ENCODE peak calls at places on chromosomes 7 and 10, in ten cellular contexts. W, K, Z, T, V, X, U, H, R and Q are unnamed samples.
A peak's percentile ranks its signal among the peaks of the same experiment; 100 is the strongest.

GRCh38 chr10:12846718-12847117 is 154.8 kb downstream of the CCDC3 start:
- DNase-seq in X (no peak), H (no peak), W (peak; percentile 36), U (no peak), K (no peak), Z (peak; percentile 35), T (no peak), R (no peak), V (peak; percentile 45), Q (no peak)

GRCh38 chr7:18558910-18559309 is 63.4 kb downstream of the HDAC9 start:
- DNase-seq in X (no peak), R (no peak), V (no peak), K (peak; percentile 10), H (no peak), T (no peak), W (no peak), Z (no peak), U (no peak), Q (no peak)

GRCh38 chr10:44467090-44467489 is 82.2 kb upstream of the CXCL12 start:
- DNase-seq in Z (no peak), X (no peak), V (no peak), H (no peak), U (no peak), W (no peak), K (no peak), R (no peak), T (no peak), Q (no peak)

GRCh38 chr7:77427996-77428603 is 12.0 kb upstream of the GSAP start:
- DNase-seq in X (peak; percentile 46), U (no peak), Z (peak; percentile 63), V (peak; percentile 81), R (peak; percentile 18), H (peak; percentile 11), T (no peak), K (no peak), W (no peak), Q (peak; percentile 71)

GRCh38 chr10:58712982-58713381 is 200.3 kb downstream of the BICC1 start:
- DNase-seq in R (no peak), T (peak; percentile 1), X (no peak), H (peak; percentile 32), V (no peak), K (no peak), Z (no peak), U (no peak), W (no peak), Q (no peak)

GRCh38 chr7:93055543-93056107 is 62.2 kb downstream of the SAMD9 start:
- DNase-seq in W (peak; percentile 7), R (no peak), X (no peak), U (peak; percentile 36), H (peak; percentile 66), V (peak; percentile 47), T (no peak), Z (peak; percentile 11), K (peak; percentile 46), Q (peak; percentile 40)

GRCh38 chr10:132306341-132306685 is 1.4 kb downstream of the STK32C start:
- DNase-seq in K (no peak), T (no peak), U (no peak), W (no peak), H (no peak), Z (no peak), R (no peak), V (no peak), X (no peak), Q (no peak)

GRCh38 chr7:23247101-23247601 is 576 bp downstream of the GPNMB start:
- DNase-seq in X (no peak), V (no peak), R (no peak), U (no peak), W (no peak), K (no peak), T (no peak), Z (no peak), H (peak; percentile 28), Q (no peak)

GRCh38 chr7:2689951-2690705 is 2.1 kb downstream of the AMZ1 start:
- DNase-seq in T (no peak), R (no peak), W (no peak), V (peak; percentile 61), U (no peak), H (no peak), K (no peak), X (peak; percentile 17), Z (peak; percentile 79), Q (peak; percentile 65)

GRCh38 chr10:5282137-5282536 is 82.6 kb upstream of the UCN3 start:
- DNase-seq in U (peak; percentile 24), Z (no peak), H (no peak), X (no peak), V (no peak), T (no peak), K (no peak), R (no peak), W (no peak), Q (no peak)

GRCh38 chr10:18312385-18313145 is 172.3 kb downstream of the CACNB2 start:
- DNase-seq in W (peak; percentile 17), R (peak; percentile 29), V (peak; percentile 38), U (peak; percentile 38), K (peak; percentile 43), T (peak; percentile 15), H (peak; percentile 71), Z (peak; percentile 6), X (peak; percentile 6), Q (peak; percentile 3)

GRCh38 chr10:80472234-80473095 is 18.4 kb downstream of the TSPAN14 start:
- DNase-seq in H (no peak), Z (peak; percentile 79), K (peak; percentile 93), V (peak; percentile 72), T (no peak), U (peak; percentile 52), X (no peak), R (no peak), W (no peak), Q (peak; percentile 66)

DNA sequence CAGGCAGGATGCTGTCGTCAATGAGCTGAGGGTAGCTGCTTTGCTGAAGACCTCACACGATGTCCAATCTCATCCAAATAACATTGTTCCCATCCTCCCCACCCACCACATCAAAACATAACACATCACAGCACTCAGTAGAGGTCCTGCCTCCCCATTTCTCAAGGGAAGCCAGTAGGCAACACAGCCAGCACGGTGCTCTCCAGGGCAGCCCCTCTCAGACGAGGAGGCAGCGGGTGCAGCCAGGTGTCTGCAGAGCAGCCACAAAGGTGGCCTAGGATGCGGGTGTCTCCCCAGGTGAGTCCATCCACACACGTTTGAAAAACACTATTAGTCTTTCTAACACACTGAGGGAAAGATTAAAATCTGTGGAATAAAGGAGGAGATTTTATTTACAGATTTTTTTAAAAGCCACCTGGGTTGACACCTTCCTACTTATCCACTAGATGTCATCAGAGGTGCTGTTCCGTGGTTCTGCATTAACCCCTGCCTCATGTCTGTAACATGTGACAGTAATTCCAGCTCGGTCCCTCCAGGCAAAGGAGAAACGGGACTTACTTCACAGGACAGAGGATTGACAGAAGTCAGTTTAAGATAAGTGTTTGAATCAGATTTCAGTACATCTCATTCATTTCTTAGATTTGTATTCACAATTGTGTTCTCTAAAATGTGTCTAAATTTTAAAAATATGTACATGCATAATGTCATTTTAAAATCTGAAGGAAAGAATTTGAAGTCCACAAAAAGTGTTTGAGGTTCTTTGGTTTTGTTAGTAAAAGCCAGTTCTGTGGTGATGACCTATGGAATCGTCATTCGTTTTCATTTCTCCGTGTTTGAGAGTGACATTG is 68.0 kb downstream of the LANCL2 start:
- DNase-seq in H (peak; percentile 73), X (no peak), W (peak; percentile 38), U (peak; percentile 62), Z (no peak), R (no peak), V (peak; percentile 47), K (peak; percentile 55), T (peak; percentile 40), Q (peak; percentile 43)
- TF ChIP-seq CTCF in H (peak; percentile 72), X (peak; percentile 58), W (peak; percentile 68), U (peak; percentile 57), Z (peak; percentile 63), R (peak; percentile 55), V (peak; percentile 60), K (peak; percentile 52), T (peak; percentile 69), Q (peak; percentile 73)

GRCh38 chr7:31258391-31258790 is 82.1 kb downstream of the NEUROD6 start:
- DNase-seq in R (no peak), K (no peak), W (no peak), H (no peak), Z (no peak), X (no peak), V (no peak), U (no peak), T (no peak), Q (no peak)
- TF ChIP-seq CTCF in R (no peak), K (no peak), W (no peak), H (no peak), Z (no peak), X (no peak), V (no peak), U (no peak), T (no peak), Q (no peak)

GRCh38 chr7:41693150-41693997 is 9.5 kb downstream of the INHBA start:
- DNase-seq in K (peak; percentile 64), U (no peak), H (no peak), Z (no peak), V (no peak), W (no peak), R (no peak), X (no peak), T (no peak), Q (no peak)
- TF ChIP-seq CTCF in K (peak; percentile 27), U (no peak), H (peak; percentile 27), Z (peak; percentile 64), V (peak; percentile 50), W (peak; percentile 63), R (peak; percentile 16), X (peak; percentile 48), T (no peak), Q (peak; percentile 79)

GRCh38 chr7:41887446-41887845 is 184.6 kb upstream of the INHBA start:
- DNase-seq in X (no peak), T (no peak), Z (no peak), V (peak; percentile 11), W (no peak), K (no peak), H (no peak), R (no peak), U (no peak), Q (no peak)

GRCh38 chr7:41886257-41886905 is 183.5 kb upstream of the INHBA start:
- DNase-seq in Z (peak; percentile 90), W (no peak), R (peak; percentile 24), K (peak; percentile 72), X (peak; percentile 86), V (peak; percentile 97), H (no peak), U (no peak), T (no peak), Q (peak; percentile 84)

GRCh38 chr7:41885748-41886147 is 182.9 kb upstream of the INHBA start:
- DNase-seq in X (no peak), H (no peak), Z (no peak), R (no peak), V (peak; percentile 36), W (no peak), K (no peak), U (no peak), T (no peak), Q (peak; percentile 11)

GRCh38 chr7:41885078-41885477 is 182.2 kb upstream of the INHBA start:
- DNase-seq in V (peak; percentile 53), W (no peak), Z (no peak), K (no peak), H (no peak), R (no peak), T (no peak), U (no peak), X (no peak), Q (peak; percentile 39)

DNA sequence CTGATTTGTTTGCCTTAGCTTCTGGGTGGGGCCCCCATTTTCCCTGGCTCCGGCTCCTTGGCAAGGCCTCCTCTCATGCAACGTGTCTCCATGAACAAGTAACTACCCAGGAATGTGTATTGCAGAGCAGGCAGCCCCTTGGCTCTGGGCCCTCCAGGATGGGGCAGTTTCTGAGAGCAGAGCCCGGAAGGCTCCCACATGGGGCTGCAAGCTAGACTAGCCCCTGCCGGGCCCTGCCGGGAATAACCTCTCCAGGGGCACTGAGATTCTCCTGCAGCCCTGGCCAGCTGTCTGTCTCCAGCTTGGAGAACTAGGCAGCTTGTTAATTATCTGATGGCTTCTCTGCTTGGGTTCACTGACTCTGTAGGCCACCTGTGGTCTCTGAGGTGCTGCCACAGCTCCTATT is 184.0 kb upstream of the INHBA start:
- DNase-seq in X (peak; percentile 85), T (no peak), R (no peak), K (peak; percentile 83), V (peak; percentile 98), W (no peak), H (peak; percentile 12), U (no peak), Z (peak; percentile 96), Q (peak; percentile 95)
- TF ChIP-seq CTCF in X (peak; percentile 66), T (no peak), R (no peak), K (no peak), V (peak; percentile 66), W (peak; percentile 21), H (no peak), U (no peak), Z (peak; percentile 68), Q (peak; percentile 63)